ENCODE peak calls at places on chromosome 11, in nine cellular contexts. O is stimulated activated CD4-positive, alpha-beta T cell treated with anti-CD3 and anti-CD28 coated beads, TNF-alpha, amount 100 ng/mL, for 24 hours; G is NCI-H2107; M is brain microvascular endothelial cell; Q is progenitor cell of endocrine pancreas; L is OCI-LY7; K is A549; A is Ammon's horn; T is KBM-7. Y is an unnamed sample.

GRCh38 chr11:3109921-3110706 is 52.9 kb upstream of the CARS1 start:
- DNase-seq in T (peak), M (no peak), K (peak), O (no peak), L (peak), A (no peak), Q (no peak), G (no peak), Y (no peak)

GRCh38 chr11:119702261-119702591 is 26.8 kb downstream of the NECTIN1 start:
- DNase-seq in O (no peak), L (no peak), T (no peak), M (peak), G (no peak), Q (no peak), K (no peak), A (no peak), Y (no peak)

GRCh38 chr11:78420796-78421209 is 3.2 kb upstream of the GAB2 start:
- DNase-seq in T (peak), Q (no peak), G (peak), M (peak), L (no peak), O (no peak), A (peak), K (no peak), Y (no peak)

GRCh38 chr11:58880166-58880565 is 35.7 kb upstream of the GLYATL2 start:
- DNase-seq in M (no peak), O (no peak), G (no peak), L (no peak), Q (no peak), T (no peak), A (no peak), K (no peak), Y (no peak)

GRCh38 chr11:76119779-76120178 is 86.5 kb downstream of the WNT11 start:
- DNase-seq in A (peak), Q (no peak), M (no peak), K (no peak), O (no peak), L (no peak), T (no peak), G (no peak), Y (peak)

GRCh38 chr11:11084337-11084736 is 226.5 kb upstream of the ZBED5 start:
- DNase-seq in L (no peak), Q (no peak), O (no peak), K (no peak), M (no peak), T (no peak), G (no peak), A (no peak), Y (no peak)

GRCh38 chr11:20002312-20003216 is 157.7 kb downstream of the DBX1 start:
- DNase-seq in A (no peak), K (peak), M (no peak), O (no peak), T (no peak), L (no peak), Q (peak), G (no peak), Y (no peak)

GRCh38 chr11:19241260-19242183 is 777 bp upstream of the E2F8 start:
- DNase-seq in A (no peak), O (no peak), M (no peak), Q (peak), L (peak), G (no peak), T (peak), K (peak), Y (no peak)

GRCh38 chr11:14376920-14377319 is 17.9 kb upstream of the RRAS2 start:
- DNase-seq in A (no peak), Q (no peak), M (no peak), O (no peak), T (no peak), K (peak), L (no peak), G (no peak), Y (no peak)

GRCh38 chr11:14612624-14613023 is 31.0 kb upstream of the PDE3B start:
- DNase-seq in M (no peak), O (no peak), A (no peak), L (no peak), T (no peak), K (no peak), G (no peak), Q (no peak), Y (peak)

GRCh38 chr11:469684-470667 is 19.9 kb downstream of the PTDSS2 start:
- DNase-seq in L (no peak), Q (no peak), M (peak), A (peak), T (no peak), G (no peak), O (no peak), K (peak), Y (peak)

GRCh38 chr11:2691355-2691761 is 8.4 kb downstream of the KCNQ1OT1 start:
- DNase-seq in O (no peak), K (no peak), G (no peak), M (no peak), A (no peak), Q (no peak), L (no peak), T (no peak), Y (no peak)

GRCh38 chr11:64858467-64859401 is 14.3 kb upstream of the CDC42BPG start:
- DNase-seq in L (peak), A (no peak), G (no peak), Q (no peak), T (no peak), M (no peak), O (no peak), K (no peak), Y (no peak)

GRCh38 chr11:20021771-20022362 is 138.4 kb downstream of the DBX1 start:
- DNase-seq in T (no peak), M (no peak), Q (no peak), K (peak), A (no peak), O (no peak), G (no peak), L (no peak), Y (no peak)

GRCh38 chr11:64121637-64122410 is 44.1 kb downstream of the MACROD1 start:
- DNase-seq in G (no peak), Q (no peak), O (no peak), K (no peak), L (no peak), M (peak), A (no peak), T (no peak), Y (peak)

GRCh38 chr11:118010738-118011461 is 24.7 kb downstream of the IL10RA start:
- DNase-seq in K (no peak), O (no peak), T (peak), Q (no peak), L (peak), M (no peak), G (no peak), A (peak), Y (no peak)

GRCh38 chr11:47406896-47407745 is 1.3 kb upstream of the SLC39A13 start:
- DNase-seq in T (peak), G (no peak), M (no peak), A (no peak), K (no peak), Q (no peak), O (no peak), L (peak), Y (no peak)

GRCh38 chr11:110065189-110065588 is 28.0 kb upstream of the ZC3H12C start:
- DNase-seq in T (no peak), L (no peak), O (no peak), G (no peak), Q (no peak), K (no peak), A (no peak), M (no peak), Y (no peak)

GRCh38 chr11:5737091-5737490 is 843 bp downstream of the OR56B1 start:
- DNase-seq in L (no peak), Q (no peak), K (peak), G (no peak), M (peak), T (no peak), A (no peak), O (no peak), Y (no peak)

GRCh38 chr11:3854977-3855807 is at the start of gene STIM1:
- DNase-seq in A (peak), K (peak), G (peak), Q (peak), M (peak), L (peak), O (peak), T (peak), Y (peak)

GRCh38 chr11:34585870-34586654 is 34.8 kb upstream of the EHF start:
- DNase-seq in G (no peak), K (peak), O (no peak), A (peak), Q (no peak), T (peak), L (peak), M (peak), Y (peak)

GRCh38 chr11:2109541-2110019 is 29.6 kb downstream of the IGF2 start:
- DNase-seq in G (no peak), Q (no peak), T (peak), L (peak), K (no peak), M (no peak), A (no peak), O (no peak), Y (peak)

GRCh38 chr11:84793318-84793717 is 833.8 kb downstream of the DLG2 start:
- DNase-seq in M (no peak), T (no peak), G (no peak), K (no peak), Q (no peak), L (no peak), A (no peak), O (no peak), Y (no peak)

GRCh38 chr11:7072401-7073028 is 16.3 kb upstream of the RBMXL2 start:
- DNase-seq in Q (no peak), T (no peak), O (no peak), G (no peak), K (no peak), M (no peak), A (no peak), L (no peak), Y (no peak)

GRCh38 chr11:2276999-2277328 is 6.6 kb upstream of the ASCL2 start:
- DNase-seq in L (no peak), M (no peak), K (no peak), A (no peak), T (no peak), Q (no peak), O (no peak), G (no peak), Y (no peak)